ENCODE peak calls at places on chromosome 3, in seven cellular contexts. V is HuH-7.5, E is amygdala, B is mammary epithelial cell, A is adrenal gland, C is NCI-H1092 treated with DMSO at 0.1 percent for 48 hours, O is EL. W is an unnamed sample.

GRCh38 chr3:178558637-178559036 is 22.4 kb downstream of the KCNMB2 start:
- DNase-seq in B (no peak), E (no peak), A (no peak), O (no peak), C (peak; percentile 91), V (no peak), W (no peak)

GRCh38 chr3:159263750-159264561 is 462.1 kb downstream of the MFSD1 start:
- DNase-seq in A (peak; percentile 65), V (peak; percentile 11), B (peak; percentile 41), C (no peak), E (peak; percentile 58), O (peak; percentile 68), W (no peak)

GRCh38 chr3:141798455-141798854 is 35.2 kb downstream of the GRK7 start:
- DNase-seq in C (no peak), V (no peak), B (no peak), A (peak; percentile 72), E (no peak), O (no peak), W (no peak)

GRCh38 chr3:96900600-96900999 is 86.2 kb downstream of the EPHA6 start:
- DNase-seq in B (no peak), E (no peak), A (no peak), O (no peak), C (no peak), V (no peak), W (no peak)

GRCh38 chr3:171044828-171045793 is 18.6 kb upstream of the SLC2A2 start:
- DNase-seq in V (peak; percentile 20), B (peak; percentile 55), C (no peak), O (peak; percentile 79), A (no peak), E (no peak), W (no peak)

GRCh38 chr3:5038243-5038642 is 59.0 kb downstream of the BHLHE40 start:
- DNase-seq in O (no peak), C (no peak), B (no peak), E (no peak), A (no peak), V (no peak), W (no peak)

GRCh38 chr3:113096158-113096893 is 105.5 kb downstream of the GTPBP8 start:
- DNase-seq in B (no peak), O (peak; percentile 27), C (no peak), E (no peak), V (no peak), A (no peak), W (no peak)

GRCh38 chr3:157436583-157437300 is at the start of gene PTX3:
- DNase-seq in E (no peak), C (no peak), B (peak; percentile 71), O (peak; percentile 93), V (peak; percentile 12), A (no peak), W (no peak)

GRCh38 chr3:43866529-43867353 is 176.0 kb downstream of the ABHD5 start:
- DNase-seq in A (no peak), O (peak; percentile 96), E (no peak), B (peak; percentile 86), V (no peak), C (no peak), W (peak; percentile 97)

GRCh38 chr3:48270306-48270705 is 29.4 kb downstream of the ZNF589 start:
- DNase-seq in V (no peak), A (no peak), B (no peak), E (no peak), O (no peak), C (no peak), W (no peak)

GRCh38 chr3:64120876-64121275 is 97.6 kb upstream of the PSMD6 start:
- DNase-seq in V (no peak), O (no peak), B (no peak), C (no peak), E (no peak), A (no peak), W (no peak)

GRCh38 chr3:101781166-101781565 is 2.2 kb downstream of the NXPE3 start:
- DNase-seq in O (no peak), V (no peak), B (no peak), A (no peak), C (no peak), E (no peak), W (no peak)

GRCh38 chr3:111972891-111973290 is 5.9 kb upstream of the ABHD10 start:
- DNase-seq in O (no peak), V (no peak), A (no peak), E (no peak), B (no peak), C (no peak), W (no peak)

GRCh38 chr3:170054204-170054603 is 16.4 kb downstream of the GPR160 start:
- DNase-seq in B (no peak), A (no peak), V (no peak), C (peak; percentile 2), O (no peak), E (no peak), W (no peak)

GRCh38 chr3:23845817-23846216 is 40.1 kb downstream of the UBE2E1 start:
- DNase-seq in V (no peak), E (no peak), O (no peak), B (no peak), A (no peak), C (no peak), W (no peak)

GRCh38 chr3:124063168-124063909 is 71.4 kb upstream of the ROPN1 start:
- DNase-seq in V (no peak), A (peak; percentile 76), B (no peak), E (no peak), C (peak; percentile 22), O (peak; percentile 5), W (no peak)

GRCh38 chr3:112628038-112628437 is 12.9 kb downstream of the CCDC80 start:
- DNase-seq in O (no peak), V (no peak), B (no peak), A (no peak), C (peak; percentile 34), E (no peak), W (no peak)

GRCh38 chr3:132034097-132034485 is 723 bp downstream of the CPNE4 start:
- DNase-seq in A (no peak), C (no peak), V (no peak), O (no peak), B (no peak), E (no peak), W (no peak)

GRCh38 chr3:112604536-112604935 is 36.4 kb downstream of the CCDC80 start:
- DNase-seq in O (peak; percentile 97), V (no peak), B (no peak), A (peak; percentile 56), C (no peak), E (no peak), W (peak; percentile 95)

GRCh38 chr3:160605315-160605714 is 39.9 kb upstream of the KPNA4 start:
- DNase-seq in C (no peak), B (no peak), A (no peak), O (no peak), E (no peak), V (no peak), W (no peak)

GRCh38 chr3:171472552-171472951 is 12.3 kb upstream of the TNIK start:
- DNase-seq in O (no peak), E (no peak), B (no peak), C (no peak), A (no peak), V (no peak), W (no peak)

GRCh38 chr3:40669176-40669575 is 144.4 kb downstream of the ZNF621 start:
- DNase-seq in B (no peak), V (no peak), O (no peak), A (no peak), C (no peak), E (no peak), W (no peak)

GRCh38 chr3:115855911-115856310 is 232.6 kb downstream of the GAP43 start:
- DNase-seq in B (no peak), E (no peak), V (no peak), C (no peak), O (peak; percentile 28), A (no peak), W (peak; percentile 30)

GRCh38 chr3:144112036-144112435 is 140.4 kb downstream of the DIPK2A start:
- DNase-seq in E (no peak), C (no peak), A (no peak), V (no peak), B (no peak), O (no peak), W (no peak)

GRCh38 chr3:114646521-114646920 is 352.7 kb downstream of the TIGIT start:
- DNase-seq in A (no peak), V (no peak), E (no peak), O (no peak), B (no peak), C (no peak), W (no peak)

GRCh38 chr3:194691481-194692281 is 6.0 kb downstream of the FAM43A start:
- DNase-seq in C (no peak), A (no peak), E (no peak), B (no peak), V (no peak), O (no peak), W (no peak)

GRCh38 chr3:120457827-120458226 is 7.0 kb upstream of the FSTL1 start:
- DNase-seq in B (no peak), O (no peak), C (no peak), A (no peak), V (no peak), E (no peak), W (no peak)

GRCh38 chr3:194748229-194748628 is 62.5 kb downstream of the FAM43A start:
- DNase-seq in E (no peak), B (no peak), O (no peak), A (no peak), C (no peak), V (no peak), W (no peak)

GRCh38 chr3:79361748-79362378 is 405.9 kb downstream of the ROBO1 start:
- DNase-seq in A (no peak), O (peak; percentile 61), C (peak; percentile 21), V (peak; percentile 1), B (peak; percentile 29), E (peak; percentile 39), W (peak; percentile 27)

GRCh38 chr3:42654331-42655201 is 1.1 kb downstream of the ZBTB47 start:
- DNase-seq in V (peak; percentile 85), E (no peak), C (peak; percentile 23), A (peak; percentile 82), B (no peak), O (peak; percentile 65), W (no peak)

GRCh38 chr3:183439510-183439909 is 11.1 kb upstream of the MCF2L2 start:
- DNase-seq in B (peak; percentile 68), O (peak; percentile 9), A (no peak), E (no peak), V (no peak), C (no peak), W (no peak)

GRCh38 chr3:184358921-184359350 is 2.5 kb downstream of the CLCN2 start:
- DNase-seq in E (no peak), C (no peak), B (no peak), O (no peak), V (no peak), A (no peak), W (no peak)

GRCh38 chr3:143808999-143809700 is 39.1 kb downstream of the SLC9A9 start:
- DNase-seq in C (no peak), E (no peak), O (no peak), B (no peak), V (no peak), A (no peak), W (no peak)